ENCODE peak calls at places on chromosome X, in seven cellular contexts. B is activated CD4-positive, alpha-beta T cell treated with anti-CD3 and anti-CD28 coated beads, Interleukin-2, amount 10 ng/mL, durations not matched to agents 7 days and 5 days; V is NT2/D1; R is pons; F is tibial nerve; I is ecto neural progenitor cell; G is stimulated activated naive CD4-positive, alpha-beta T cell. O is an unnamed sample.

GRCh38 chrX:369563-370101 is 17.1 kb downstream of the PPP2R3B start:
- DNase-seq in B (no peak), V (no peak), R (no peak), F (no peak), I (no peak), G (no peak), O (no peak)

GRCh38 chrX:19156223-19156622 is 34.0 kb upstream of the ADGRG2 start:
- DNase-seq in B (no peak), V (peak), R (no peak), F (no peak), I (no peak), G (no peak), O (no peak)

GRCh38 chrX:10892605-10893225 is 218.4 kb upstream of the HCCS start:
- DNase-seq in B (no peak), V (no peak), R (no peak), F (no peak), I (no peak), G (no peak), O (no peak)

GRCh38 chrX:13427441-13428054 is 107.7 kb upstream of the ATXN3L start:
- DNase-seq in B (no peak), V (no peak), R (no peak), F (no peak), I (no peak), G (no peak), O (no peak)

GRCh38 chrX:18709833-18710232 is 2.4 kb downstream of the PPEF1 start:
- DNase-seq in B (no peak), V (no peak), R (no peak), F (no peak), I (no peak), G (no peak), O (no peak)

GRCh38 chrX:118423558-118423957 is 72.1 kb upstream of the DOCK11 start:
- DNase-seq in B (peak), V (no peak), R (no peak), F (no peak), I (no peak), G (no peak), O (no peak)

GRCh38 chrX:141467442-141467841 is 117.1 kb downstream of the SPANXA1 start:
- DNase-seq in B (no peak), V (no peak), R (no peak), F (no peak), I (no peak), G (no peak), O (no peak)

GRCh38 chrX:15790766-15791380 is 589 bp downstream of the ZRSR2 start:
- DNase-seq in B (no peak), V (no peak), R (peak), F (no peak), I (no peak), G (no peak), O (no peak)

GRCh38 chrX:40459576-40460158 is 121.1 kb upstream of the ATP6AP2 start:
- DNase-seq in B (no peak), V (peak), R (peak), F (no peak), I (peak), G (no peak), O (peak)

GRCh38 chrX:65595460-65595876 is 60.9 kb upstream of the LAS1L start:
- DNase-seq in B (peak), V (peak), R (peak), F (peak), I (peak), G (peak), O (peak)

GRCh38 chrX:6708041-6708440 is 173.1 kb upstream of the VCX3A start:
- DNase-seq in B (no peak), V (peak), R (peak), F (no peak), I (no peak), G (no peak), O (no peak)

GRCh38 chrX:101550362-101550761 is at the start of gene ARMCX1:
- DNase-seq in B (peak), V (peak), R (peak), F (peak), I (peak), G (no peak), O (peak)

GRCh38 chrX:124274438-124275166 is 57.9 kb upstream of the TEX13D start:
- DNase-seq in B (no peak), V (no peak), R (no peak), F (no peak), I (peak), G (no peak), O (peak)

GRCh38 chrX:1215123-1215823 is 2.8 kb upstream of the CRLF2 start:
- DNase-seq in B (no peak), V (no peak), R (peak), F (no peak), I (no peak), G (no peak), O (no peak)